ENCODE peak calls at places on chromosomes 12 and 14, in eight cellular contexts. E is CD8-positive, alpha-beta T cell; C is GM12865; B is lower lobe of right lung; L is RWPE2; D is A549; X is lung; A is brain microvascular endothelial cell. S is an unnamed sample.

GRCh38 chr14:35689000-35689460 is 120.1 kb downstream of the RALGAPA1 start:
- DNase-seq in E (no peak), C (peak; percentile 39), B (no peak), L (no peak), D (no peak), X (no peak), A (no peak), S (no peak)

GRCh38 chr14:76456200-76456599 is 80.3 kb downstream of the ESRRB start:
- DNase-seq in E (peak; percentile 9), C (peak; percentile 57), B (no peak), L (no peak), D (peak; percentile 53), X (no peak), A (peak; percentile 7), S (no peak)

GRCh38 chr12:72295744-72296143 is 23.6 kb downstream of the TRHDE start:
- DNase-seq in E (no peak), C (no peak), B (no peak), L (no peak), D (no peak), X (no peak), A (no peak), S (no peak)

GRCh38 chr12:71782007-71782406 is 27.3 kb downstream of the RAB21 start:
- DNase-seq in E (no peak), C (peak; percentile 15), B (no peak), L (no peak), D (no peak), X (no peak), A (no peak), S (no peak)

GRCh38 chr12:56385873-56386272 is 23.2 kb upstream of the APOF start:
- DNase-seq in E (no peak), C (no peak), B (no peak), L (no peak), D (no peak), X (no peak), A (no peak), S (no peak)

GRCh38 chr12:113174461-113175384 is 10.6 kb downstream of the DDX54 start:
- DNase-seq in E (peak; percentile 85), C (peak; percentile 78), B (peak; percentile 80), L (no peak), D (peak; percentile 88), X (peak; percentile 78), A (peak; percentile 60), S (no peak)

GRCh38 chr14:103994535-103995184 is 52.3 kb upstream of the RD3L start:
- DNase-seq in E (no peak), C (no peak), B (no peak), L (no peak), D (no peak), X (no peak), A (no peak), S (no peak)

GRCh38 chr12:64560395-64561301 is 49.6 kb upstream of the RASSF3 start:
- DNase-seq in E (no peak), C (no peak), B (no peak), L (no peak), D (peak; percentile 67), X (no peak), A (peak; percentile 92), S (no peak)

GRCh38 chr14:77603654-77604270 is 12.7 kb downstream of the SPTLC2 start:
- DNase-seq in E (no peak), C (no peak), B (no peak), L (no peak), D (peak; percentile 56), X (no peak), A (no peak), S (no peak)

GRCh38 chr12:14558377-14559051 is 9.2 kb downstream of the PLBD1 start:
- DNase-seq in E (no peak), C (peak; percentile 10), B (no peak), L (no peak), D (no peak), X (no peak), A (no peak), S (no peak)

GRCh38 chr14:22887260-22887989 is 4.4 kb downstream of the REM2 start:
- DNase-seq in E (no peak), C (peak; percentile 96), B (no peak), L (no peak), D (peak; percentile 67), X (peak; percentile 73), A (peak; percentile 62), S (no peak)

GRCh38 chr12:81329088-81329487 is 251.2 kb downstream of the ACSS3 start:
- DNase-seq in E (no peak), C (peak; percentile 49), B (no peak), L (no peak), D (no peak), X (no peak), A (no peak), S (no peak)

GRCh38 chr12:81327458-81327857 is 249.6 kb downstream of the ACSS3 start:
- DNase-seq in E (no peak), C (no peak), B (no peak), L (no peak), D (no peak), X (no peak), A (no peak), S (no peak)

GRCh38 chr12:81333812-81334211 is 255.9 kb downstream of the ACSS3 start:
- DNase-seq in E (no peak), C (no peak), B (no peak), L (no peak), D (no peak), X (no peak), A (no peak), S (no peak)

GRCh38 chr12:81332054-81332453 is 254.2 kb downstream of the ACSS3 start:
- DNase-seq in E (no peak), C (no peak), B (no peak), L (no peak), D (no peak), X (no peak), A (no peak), S (no peak)

DNA sequence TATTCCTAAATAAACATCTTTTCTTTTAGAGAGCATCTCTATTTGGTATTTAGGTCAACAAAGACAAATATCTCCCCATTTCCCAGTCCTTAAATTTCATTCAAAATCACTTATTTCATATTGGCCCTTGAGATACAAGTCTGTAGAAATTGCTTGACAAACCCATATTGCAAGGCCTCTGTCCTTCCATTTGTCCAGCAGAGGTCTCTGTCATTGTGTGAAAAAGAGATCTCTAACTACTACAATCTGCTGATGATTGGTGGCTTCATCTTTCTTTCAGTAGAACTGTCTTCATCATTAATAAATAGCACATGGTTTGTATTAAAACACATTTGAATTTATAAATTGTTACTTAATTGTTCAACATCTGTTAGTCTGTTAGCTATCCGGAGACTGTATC is 252.6 kb downstream of the ACSS3 start:
- DNase-seq in E (no peak), C (no peak), B (no peak), L (no peak), D (no peak), X (no peak), A (peak; percentile 22), S (no peak)
- TF ChIP-seq CTCF in E (no peak), C (no peak), B (no peak), L (no peak), D (no peak), X (no peak), A (peak; percentile 22), S (peak; percentile 15)

GRCh38 chr14:64447890-64448667 is 17.2 kb upstream of the AKAP5 start:
- DNase-seq in E (peak; percentile 37), C (no peak), B (no peak), L (no peak), D (no peak), X (no peak), A (peak; percentile 16), S (no peak)
- TF ChIP-seq CTCF in E (no peak), C (no peak), B (no peak), L (no peak), D (no peak), X (no peak), A (no peak), S (peak; percentile 27)

GRCh38 chr14:55351111-55351510 is 60.5 kb downstream of the ATG14 start:
- DNase-seq in E (no peak), C (no peak), B (no peak), L (no peak), D (no peak), X (no peak), A (no peak), S (no peak)

GRCh38 chr14:55352201-55352600 is 59.4 kb downstream of the ATG14 start:
- DNase-seq in E (no peak), C (no peak), B (no peak), L (no peak), D (no peak), X (no peak), A (no peak), S (no peak)

GRCh38 chr14:55355922-55356321 is 55.7 kb downstream of the ATG14 start:
- DNase-seq in E (no peak), C (no peak), B (no peak), L (no peak), D (no peak), X (no peak), A (no peak), S (no peak)

GRCh38 chr14:55354500-55354899 is 57.1 kb downstream of the ATG14 start:
- DNase-seq in E (peak; percentile 57), C (peak; percentile 68), B (no peak), L (no peak), D (peak; percentile 44), X (no peak), A (peak; percentile 42), S (no peak)

GRCh38 chr14:55353686-55354467 is 57.8 kb downstream of the ATG14 start:
- DNase-seq in E (no peak), C (no peak), B (no peak), L (no peak), D (no peak), X (no peak), A (no peak), S (no peak)
- TF ChIP-seq CTCF in E (no peak), C (no peak), B (no peak), L (no peak), D (no peak), X (no peak), A (no peak), S (no peak)

GRCh38 chr14:59333235-59333634 is 131.9 kb downstream of the GPR135 start:
- DNase-seq in E (no peak), C (no peak), B (no peak), L (no peak), D (no peak), X (no peak), A (no peak), S (no peak)

GRCh38 chr14:59332727-59333126 is 132.5 kb downstream of the GPR135 start:
- DNase-seq in E (no peak), C (no peak), B (no peak), L (no peak), D (peak; percentile 15), X (no peak), A (peak; percentile 92), S (no peak)

GRCh38 chr14:59331217-59331616 is 134.0 kb downstream of the GPR135 start:
- DNase-seq in E (no peak), C (no peak), B (no peak), L (no peak), D (no peak), X (no peak), A (no peak), S (no peak)

GRCh38 chr14:59328410-59328809 is 136.8 kb downstream of the GPR135 start:
- DNase-seq in E (no peak), C (no peak), B (no peak), L (no peak), D (no peak), X (no peak), A (no peak), S (no peak)

DNA sequence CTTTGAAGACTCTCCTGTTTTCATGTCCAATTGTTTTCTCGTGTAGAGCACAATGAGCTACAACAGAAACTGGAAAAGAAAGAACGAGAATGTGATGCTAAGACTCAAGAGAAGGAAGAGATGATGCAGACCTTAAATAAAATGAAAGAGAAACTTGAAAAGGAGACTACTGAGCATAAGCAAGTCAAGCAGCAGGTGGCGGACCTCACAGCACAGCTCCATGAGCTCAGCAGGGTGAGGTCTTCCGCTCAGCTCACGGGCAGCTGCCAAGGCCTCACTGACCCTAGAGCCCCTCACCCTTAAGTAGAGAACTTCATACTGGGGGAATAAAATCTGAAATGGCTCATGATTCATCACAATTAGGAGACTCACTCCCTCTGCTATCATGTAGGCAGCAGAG is 134.7 kb downstream of the GPR135 start:
- DNase-seq in E (no peak), C (peak; percentile 49), B (peak; percentile 47), L (no peak), D (no peak), X (no peak), A (no peak), S (no peak)
- TF ChIP-seq CTCF in E (no peak), C (peak; percentile 12), B (no peak), L (peak; percentile 8), D (no peak), X (no peak), A (no peak), S (no peak)